ENCODE peak calls at places on chromosomes 4 and X, in five cellular contexts. N, S, A, H and D are unnamed samples.
A peak's percentile ranks its signal among the peaks of the same experiment; 100 is the strongest.

GRCh38 chr4:42152507-42153504 is at the start of gene BEND4:
- DNase-seq in A (no peak), H (no peak), S (no peak), N (no peak), D (no peak)

GRCh38 chr4:129929984-129930383 is 834.0 kb downstream of the C4orf33 start:
- DNase-seq in H (no peak), S (no peak), N (no peak), A (no peak), D (no peak)

GRCh38 chr4:140653718-140654515 is 85.2 kb upstream of the UCP1 start:
- DNase-seq in S (no peak), N (peak; percentile 24), A (no peak), H (no peak), D (no peak)

GRCh38 chr4:47519239-47519883 is 34.3 kb downstream of the ATP10D start:
- DNase-seq in S (peak; percentile 77), H (no peak), N (peak; percentile 68), A (no peak), D (no peak)

GRCh38 chr4:100306018-100306417 is 115.8 kb upstream of the DDIT4L start:
- DNase-seq in S (no peak), H (no peak), A (no peak), N (peak; percentile 64), D (no peak)

GRCh38 chr4:123144626-123145025 is 222.2 kb upstream of the NUDT6 start:
- DNase-seq in H (no peak), N (no peak), S (no peak), A (no peak), D (no peak)

GRCh38 chrX:141642979-141643378 is 53.5 kb downstream of the SPANXA2 start:
- DNase-seq in S (no peak), H (no peak), N (peak; percentile 49), A (no peak), D (no peak)

GRCh38 chrX:42495139-42495538 is 282.8 kb downstream of the PPP1R2C start:
- DNase-seq in H (no peak), N (no peak), A (no peak), S (no peak), D (no peak)

GRCh38 chrX:110396777-110397176 is 38.1 kb downstream of the RTL9 start:
- DNase-seq in S (no peak), N (no peak), A (no peak), H (no peak), D (no peak)

GRCh38 chrX:107204063-107204605 is 2.1 kb downstream of the NUP62CL start:
- DNase-seq in S (no peak), N (no peak), A (no peak), H (peak; percentile 3), D (no peak)

GRCh38 chrX:106898462-106898861 is 4.7 kb downstream of the RIPPLY1 start:
- DNase-seq in H (no peak), A (no peak), S (peak; percentile 48), N (peak; percentile 37), D (no peak)

GRCh38 chrX:9997524-9997923 is 30.4 kb downstream of the CLDN34 start:
- DNase-seq in S (peak; percentile 22), H (no peak), A (no peak), N (no peak), D (no peak)

GRCh38 chr4:48315728-48316630 is 25.4 kb upstream of the SLAIN2 start:
- DNase-seq in S (peak; percentile 70), N (peak; percentile 68), A (no peak), H (no peak), D (no peak)

GRCh38 chrX:70313503-70313902 is 23.6 kb downstream of the KIF4A start:
- DNase-seq in N (peak; percentile 77), A (no peak), S (no peak), H (no peak), D (no peak)

GRCh38 chr4:22071749-22072148 is 123.2 kb upstream of the KCNIP4 start:
- DNase-seq in N (peak; percentile 29), A (no peak), H (no peak), S (peak; percentile 46), D (no peak)

GRCh38 chr4:99649208-99649607 is 8.4 kb downstream of the C4orf54 start:
- DNase-seq in A (no peak), S (no peak), N (no peak), H (no peak), D (no peak)

GRCh38 chrX:84956304-84956703 is 47.4 kb upstream of the APOOL start:
- DNase-seq in N (no peak), H (no peak), S (no peak), A (no peak), D (no peak)

GRCh38 chrX:12791253-12792228 is at the start of gene PRPS2:
- DNase-seq in A (peak; percentile 59), S (peak; percentile 61), N (peak; percentile 43), H (peak; percentile 78), D (peak; percentile 58)

GRCh38 chr4:6963139-6963611 is 53.5 kb downstream of the TBC1D14 start:
- DNase-seq in N (peak; percentile 23), H (no peak), A (no peak), S (no peak), D (no peak)

GRCh38 chr4:149031399-149031798 is 589.2 kb upstream of the NR3C2 start:
- DNase-seq in N (peak; percentile 15), H (no peak), A (no peak), S (peak; percentile 22), D (no peak)
- TF ChIP-seq CTCF in N (peak; percentile 19), H (peak; percentile 22), A (no peak), S (peak; percentile 29), D (no peak)

DNA sequence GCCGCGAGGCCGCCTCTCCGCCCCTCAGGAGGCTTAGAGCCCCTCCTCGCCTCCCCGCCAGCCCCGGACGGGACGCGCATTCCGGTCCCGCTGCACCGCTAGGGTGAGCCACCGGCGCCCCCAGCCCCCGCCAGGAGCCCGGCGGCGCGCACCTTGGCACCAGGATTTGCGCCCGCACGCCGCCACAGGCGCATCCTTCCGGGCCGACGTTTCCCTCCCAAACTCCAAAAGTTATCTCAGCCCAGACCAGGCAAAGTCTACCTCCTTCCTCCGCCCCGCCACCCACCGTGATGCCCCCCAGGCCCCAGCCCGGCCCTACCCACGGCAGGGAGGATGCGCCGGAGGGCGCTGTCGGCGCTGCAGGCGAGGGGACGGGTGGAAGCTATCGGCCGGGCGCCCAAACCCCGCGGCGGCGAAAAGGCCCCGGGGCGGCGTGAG is 538 bp downstream of the SCML2 start:
- DNase-seq in A (peak; percentile 17), N (no peak), S (peak; percentile 14), H (peak; percentile 51), D (peak; percentile 51)
- TF ChIP-seq CTCF in A (no peak), N (no peak), S (peak; percentile 2), H (no peak), D (no peak)

GRCh38 chrX:48996969-48997368 is 5.1 kb downstream of the GRIPAP1 start:
- DNase-seq in S (no peak), N (no peak), A (no peak), H (peak; percentile 63), D (no peak)

GRCh38 chrX:48997455-48997854 is 4.6 kb downstream of the GRIPAP1 start:
- DNase-seq in S (no peak), H (no peak), A (no peak), N (no peak), D (no peak)

GRCh38 chrX:48999030-48999429 is 3.0 kb downstream of the GRIPAP1 start:
- DNase-seq in S (no peak), N (no peak), H (no peak), A (no peak), D (no peak)

GRCh38 chrX:48997865-48998264 is 4.2 kb downstream of the GRIPAP1 start:
- DNase-seq in S (no peak), H (no peak), A (no peak), N (no peak), D (no peak)

DNA sequence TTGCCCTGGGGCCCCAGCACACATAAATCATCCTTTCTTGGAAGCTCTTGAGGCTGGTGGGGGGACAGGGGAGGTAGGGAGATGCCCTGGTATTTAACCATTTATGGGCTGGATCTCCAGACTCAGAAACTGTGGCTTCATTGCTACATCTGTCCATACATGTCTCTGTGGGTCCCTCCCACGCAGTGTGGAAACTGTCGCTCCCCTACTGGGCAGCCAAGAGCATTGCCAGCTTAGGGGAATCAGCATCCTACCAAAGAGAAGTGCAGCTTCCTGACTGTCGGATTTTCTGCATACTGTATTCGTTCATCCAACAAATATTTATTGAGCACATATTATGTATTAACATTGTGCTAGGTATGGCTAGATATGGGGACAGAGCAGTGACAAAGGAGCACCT is 3.7 kb downstream of the GRIPAP1 start:
- DNase-seq in N (no peak), A (no peak), H (no peak), S (peak; percentile 14), D (no peak)
- TF ChIP-seq CTCF in N (no peak), A (no peak), H (no peak), S (no peak), D (no peak)

GRCh38 chr4:89469930-89470375 is 162.4 kb upstream of the GPRIN3 start:
- DNase-seq in H (no peak), S (peak; percentile 46), A (no peak), N (peak; percentile 96), D (no peak)

GRCh38 chr4:89469512-89469911 is 161.9 kb upstream of the GPRIN3 start:
- DNase-seq in S (no peak), A (no peak), N (no peak), H (no peak), D (no peak)

GRCh38 chr4:89468632-89469031 is 161.0 kb upstream of the GPRIN3 start:
- DNase-seq in H (no peak), S (no peak), N (no peak), A (no peak), D (no peak)
- TF ChIP-seq CTCF in H (no peak), S (no peak), N (no peak), A (no peak), D (no peak)

DNA sequence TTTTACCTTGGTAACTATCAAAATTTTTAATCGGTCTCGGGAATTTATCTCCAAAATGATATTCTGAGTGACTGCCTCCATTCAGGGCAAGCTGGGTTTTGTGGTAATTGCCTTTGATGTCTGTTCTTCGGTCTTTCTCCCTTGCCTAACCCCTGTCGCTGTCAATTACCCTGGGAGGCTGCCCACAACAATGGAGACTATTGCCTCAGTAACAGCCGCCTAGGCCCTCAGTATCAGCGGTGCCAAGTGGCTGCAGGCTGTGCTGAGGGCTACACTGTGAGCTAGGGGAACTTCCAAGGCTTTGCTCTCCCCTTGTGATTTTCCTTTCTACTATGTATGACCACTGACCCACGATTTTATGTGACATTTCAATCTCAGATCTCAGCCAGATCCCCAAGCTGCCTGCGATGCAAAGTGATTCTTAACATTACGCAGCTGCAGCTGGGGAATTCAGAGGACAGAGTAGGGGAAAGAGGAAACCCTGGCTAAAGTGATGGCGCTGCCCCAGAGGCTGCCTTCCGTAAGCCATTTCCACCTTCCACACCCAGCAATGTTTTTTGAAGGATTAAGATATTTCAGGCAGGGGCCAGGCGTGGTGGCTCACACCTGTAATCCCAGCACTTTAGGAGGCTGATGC is 36.2 kb upstream of the REST start:
- DNase-seq in H (no peak), N (peak; percentile 5), A (no peak), S (no peak), D (no peak)
- TF ChIP-seq CTCF in H (no peak), N (no peak), A (no peak), S (no peak), D (no peak)

GRCh38 chr4:147594107-147594506 is 23.1 kb upstream of the TMEM184C start:
- DNase-seq in H (no peak), A (no peak), N (no peak), S (no peak), D (no peak)
- TF ChIP-seq CTCF in H (no peak), A (no peak), N (no peak), S (no peak), D (no peak)

GRCh38 chr4:24775750-24776149 is 19.6 kb upstream of the SOD3 start:
- DNase-seq in A (no peak), H (no peak), S (no peak), N (no peak), D (no peak)
- TF ChIP-seq CTCF in A (no peak), H (no peak), S (no peak), N (no peak), D (no peak)